ENCODE peak calls at places on chromosomes 11 and 22, in ten cellular contexts. J, I, F, L, D, T, O, C, Q and P are unnamed samples.

GRCh38 chr22:37427128-37427710 is at the start of gene ELFN2:
- DNase-seq in J (peak; percentile 43), I (no peak), F (no peak), L (no peak), D (peak; percentile 10), T (no peak), O (no peak), C (no peak), Q (no peak), P (no peak)

GRCh38 chr11:112881461-112881860 is 79.8 kb upstream of the NCAM1 start:
- DNase-seq in J (peak; percentile 49), I (peak; percentile 75), F (no peak), L (no peak), D (no peak), T (no peak), O (no peak), C (no peak), Q (peak; percentile 87), P (peak; percentile 16)

GRCh38 chr11:68383976-68384501 is 71.6 kb downstream of the LRP5 start:
- DNase-seq in J (peak; percentile 71), I (peak; percentile 71), F (peak; percentile 51), L (no peak), D (peak; percentile 40), T (peak; percentile 48), O (peak; percentile 90), C (peak; percentile 35), Q (peak; percentile 68), P (peak; percentile 57)

GRCh38 chr11:8773916-8774537 is 91.4 kb downstream of the RPL27A start:
- DNase-seq in J (no peak), I (no peak), F (no peak), L (no peak), D (no peak), T (no peak), O (no peak), C (no peak), Q (no peak), P (no peak)

GRCh38 chr22:37804886-37805857 is 2.6 kb upstream of the GCAT start:
- DNase-seq in J (peak; percentile 92), I (peak; percentile 92), F (peak; percentile 73), L (peak; percentile 93), D (peak; percentile 70), T (peak; percentile 85), O (peak; percentile 95), C (peak; percentile 78), Q (peak; percentile 86), P (peak; percentile 85)

GRCh38 chr22:47772864-47773263 is 1010.4 kb downstream of the TBC1D22A start:
- DNase-seq in J (no peak), I (no peak), F (no peak), L (no peak), D (no peak), T (no peak), O (no peak), C (no peak), Q (no peak), P (no peak)

GRCh38 chr11:6655790-6656580 is at the start of gene DCHS1:
- DNase-seq in J (no peak), I (no peak), F (no peak), L (no peak), D (no peak), T (no peak), O (no peak), C (no peak), Q (no peak), P (no peak)

GRCh38 chr11:2480874-2481220 is 36.0 kb downstream of the KCNQ1 start:
- DNase-seq in J (no peak), I (no peak), F (no peak), L (no peak), D (no peak), T (no peak), O (no peak), C (no peak), Q (peak; percentile 23), P (no peak)

GRCh38 chr11:104967493-104968364 is 645 bp downstream of the CASP4 start:
- DNase-seq in J (no peak), I (no peak), F (no peak), L (no peak), D (peak; percentile 16), T (peak; percentile 45), O (no peak), C (peak; percentile 28), Q (no peak), P (peak; percentile 30)

GRCh38 chr11:72609451-72609850 is 64.8 kb downstream of the PDE2A start:
- DNase-seq in J (no peak), I (no peak), F (no peak), L (no peak), D (no peak), T (no peak), O (no peak), C (no peak), Q (no peak), P (no peak)

GRCh38 chr22:46079861-46080821 is 70.2 kb upstream of the PPARA start:
- DNase-seq in J (peak; percentile 67), I (peak; percentile 75), F (no peak), L (peak; percentile 96), D (no peak), T (peak; percentile 94), O (no peak), C (peak; percentile 86), Q (peak; percentile 85), P (no peak)

GRCh38 chr11:64170419-64170818 is 4.5 kb upstream of the MACROD1 start:
- DNase-seq in J (no peak), I (no peak), F (no peak), L (no peak), D (no peak), T (no peak), O (no peak), C (no peak), Q (no peak), P (no peak)

GRCh38 chr11:119741369-119742262 is 12.6 kb upstream of the NECTIN1 start:
- DNase-seq in J (peak; percentile 69), I (peak; percentile 52), F (no peak), L (no peak), D (no peak), T (peak; percentile 25), O (no peak), C (no peak), Q (peak; percentile 53), P (no peak)

GRCh38 chr11:27183672-27184457 is 143.2 kb downstream of the BBOX1 start:
- DNase-seq in J (peak; percentile 62), I (no peak), F (peak; percentile 53), L (no peak), D (peak; percentile 72), T (peak; percentile 83), O (no peak), C (peak; percentile 74), Q (peak; percentile 63), P (peak; percentile 87)

GRCh38 chr22:42922374-42923177 is 65.5 kb upstream of the ARFGAP3 start:
- DNase-seq in J (no peak), I (no peak), F (no peak), L (no peak), D (no peak), T (no peak), O (no peak), C (no peak), Q (no peak), P (no peak)

GRCh38 chr22:36277482-36278291 is 24.8 kb downstream of the APOL1 start:
- DNase-seq in J (peak; percentile 65), I (peak; percentile 61), F (no peak), L (no peak), D (peak; percentile 56), T (peak; percentile 70), O (no peak), C (peak; percentile 64), Q (peak; percentile 56), P (peak; percentile 70)

DNA sequence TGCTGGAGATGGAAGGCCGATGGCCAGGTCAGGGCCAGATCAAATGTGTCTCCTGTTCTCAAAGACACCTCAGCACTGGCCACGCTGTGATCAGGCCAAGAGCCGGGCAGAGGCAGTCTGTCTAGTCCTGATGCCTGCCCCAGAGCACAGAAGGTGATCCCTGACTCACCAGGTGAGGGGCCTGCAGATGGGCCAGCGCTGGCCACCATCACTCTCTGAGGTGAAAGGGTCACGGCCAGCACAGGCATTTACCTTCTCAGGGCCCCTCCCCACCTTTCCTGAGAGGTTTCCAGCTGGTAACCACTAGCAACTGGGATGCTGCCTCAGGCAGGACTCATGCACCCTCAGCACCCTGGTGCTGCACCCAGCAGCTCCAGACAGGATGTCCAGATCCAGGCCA is 2.9 kb downstream of the SBF1 start:
- DNase-seq in J (no peak), I (no peak), F (no peak), L (no peak), D (no peak), T (no peak), O (no peak), C (no peak), Q (no peak), P (no peak)
- TF ChIP-seq CTCF in J (no peak), I (no peak), F (no peak), L (no peak), D (no peak), T (no peak), O (no peak), C (no peak), Q (no peak), P (no peak)

GRCh38 chr22:17855891-17856290 is 81.6 kb upstream of the BID start:
- DNase-seq in J (no peak), I (no peak), F (no peak), L (no peak), D (no peak), T (no peak), O (no peak), C (no peak), Q (no peak), P (no peak)
- TF ChIP-seq CTCF in J (no peak), I (no peak), F (no peak), L (no peak), D (no peak), T (no peak), O (no peak), C (no peak), Q (no peak), P (no peak)

DNA sequence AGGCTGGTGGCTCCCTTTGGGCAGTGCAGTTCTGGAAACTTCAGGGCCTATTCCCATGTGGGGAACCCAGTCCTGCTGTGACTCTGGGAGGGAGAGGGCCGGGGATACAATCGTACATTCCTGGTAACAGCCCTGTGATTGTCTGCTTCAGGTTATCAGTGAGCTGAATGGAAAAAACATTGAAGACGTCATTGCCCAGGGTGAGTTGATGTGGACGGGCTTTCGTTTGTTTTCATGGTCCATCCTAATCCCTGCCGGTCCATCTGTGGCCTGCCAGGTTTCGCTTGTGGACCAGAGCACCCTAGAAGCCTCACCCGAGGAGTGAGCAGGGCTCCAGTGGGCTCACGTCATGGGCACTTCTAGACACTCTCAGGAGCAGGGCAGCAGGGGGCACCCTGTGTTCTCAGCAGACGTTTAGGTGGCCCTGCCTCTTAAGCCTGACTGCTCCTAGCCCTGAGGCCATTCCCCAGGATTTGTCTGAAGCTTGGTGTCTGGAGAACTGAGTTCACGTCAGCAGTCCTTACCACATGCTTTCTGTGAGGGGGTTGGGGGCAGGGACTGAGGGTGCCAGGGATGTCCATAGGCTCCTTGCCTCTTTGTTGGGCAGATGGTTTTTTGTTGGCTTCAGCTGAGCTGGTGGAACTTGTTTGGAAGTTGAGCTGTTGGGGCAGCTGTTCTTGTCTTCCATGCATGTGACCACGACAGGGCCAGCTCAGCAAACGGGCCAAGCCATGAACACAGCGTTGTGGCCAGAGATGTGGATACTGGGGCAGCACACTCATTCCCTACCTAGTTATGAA is 1.9 kb downstream of the RPLP2 start:
- DNase-seq in J (no peak), I (no peak), F (no peak), L (no peak), D (no peak), T (no peak), O (no peak), C (peak; percentile 32), Q (no peak), P (peak; percentile 40)
- TF ChIP-seq CTCF in J (no peak), I (no peak), F (peak; percentile 43), L (no peak), D (peak; percentile 2), T (no peak), O (no peak), C (peak; percentile 4), Q (no peak), P (peak; percentile 34)

GRCh38 chr22:17836977-17837742 is 62.9 kb upstream of the BID start:
- DNase-seq in J (peak; percentile 60), I (no peak), F (no peak), L (no peak), D (no peak), T (no peak), O (no peak), C (no peak), Q (no peak), P (peak; percentile 8)
- TF ChIP-seq CTCF in J (no peak), I (no peak), F (no peak), L (no peak), D (no peak), T (no peak), O (peak; percentile 25), C (no peak), Q (no peak), P (no peak)